ENCODE peak calls at places on chromosomes 12 and 14, in eight cellular contexts. One of them, this sample, is unnamed. For H3K27me3, the result is how much of the 10 kb centered on the place peaks cover.

GRCh38 chr14:30125322-30125944 is 197.8 kb upstream of the PRKD1 start:
- DNase-seq in adrenal gland: no peak
- DNase-seq in mesenchymal stem cell: no peak
- DNase-seq in cardiac muscle cell: no peak
- DNase-seq in RWPE2: no peak
- DNase-seq in HCT116: no peak
- DNase-seq in upper lobe of right lung: no peak
- DNase-seq in CD8-positive, alpha-beta memory T cell: no peak
- DNase-seq in this sample: no peak

GRCh38 chr12:49969027-49969426 is 3.7 kb upstream of the AQP6 start:
- DNase-seq in HCT116: no peak
- DNase-seq in cardiac muscle cell: no peak
- DNase-seq in adrenal gland: no peak
- DNase-seq in upper lobe of right lung: peak
- DNase-seq in CD8-positive, alpha-beta memory T cell: no peak
- DNase-seq in mesenchymal stem cell: no peak
- DNase-seq in RWPE2: no peak
- DNase-seq in this sample: no peak

GRCh38 chr14:94622653-94623421 is 10.6 kb downstream of the SERPINA3 start:
- DNase-seq in HCT116: no peak
- DNase-seq in RWPE2: no peak
- DNase-seq in CD8-positive, alpha-beta memory T cell: no peak
- DNase-seq in mesenchymal stem cell: no peak
- DNase-seq in adrenal gland: no peak
- DNase-seq in upper lobe of right lung: no peak
- DNase-seq in cardiac muscle cell: no peak
- DNase-seq in this sample: no peak

GRCh38 chr14:37124617-37125016 is 47.8 kb downstream of the SLC25A21 start:
- DNase-seq in upper lobe of right lung: no peak
- DNase-seq in CD8-positive, alpha-beta memory T cell: no peak
- DNase-seq in adrenal gland: no peak
- DNase-seq in mesenchymal stem cell: no peak
- DNase-seq in RWPE2: no peak
- DNase-seq in HCT116: no peak
- DNase-seq in cardiac muscle cell: no peak
- DNase-seq in this sample: no peak

GRCh38 chr12:88805692-88806091 is 225.4 kb upstream of the KITLG start:
- DNase-seq in upper lobe of right lung: no peak
- DNase-seq in HCT116: no peak
- DNase-seq in RWPE2: no peak
- DNase-seq in CD8-positive, alpha-beta memory T cell: no peak
- DNase-seq in cardiac muscle cell: no peak
- DNase-seq in mesenchymal stem cell: no peak
- DNase-seq in adrenal gland: no peak
- DNase-seq in this sample: no peak

GRCh38 chr14:100294213-100294962 is 11.9 kb downstream of the SLC25A29 start:
- DNase-seq in upper lobe of right lung: peak
- DNase-seq in mesenchymal stem cell: no peak
- DNase-seq in adrenal gland: peak
- DNase-seq in cardiac muscle cell: no peak
- DNase-seq in HCT116: no peak
- DNase-seq in CD8-positive, alpha-beta memory T cell: no peak
- DNase-seq in RWPE2: no peak
- DNase-seq in this sample: no peak

GRCh38 chr12:20450591-20450990 is 82.3 kb downstream of the PDE3A start:
- DNase-seq in HCT116: no peak
- DNase-seq in cardiac muscle cell: no peak
- DNase-seq in CD8-positive, alpha-beta memory T cell: no peak
- DNase-seq in RWPE2: no peak
- DNase-seq in adrenal gland: no peak
- DNase-seq in mesenchymal stem cell: no peak
- DNase-seq in upper lobe of right lung: no peak
- DNase-seq in this sample: no peak

GRCh38 chr14:100417466-100417865 is 94.3 kb downstream of the SLC25A47 start:
- DNase-seq in HCT116: peak
- DNase-seq in mesenchymal stem cell: peak
- DNase-seq in upper lobe of right lung: no peak
- DNase-seq in CD8-positive, alpha-beta memory T cell: no peak
- DNase-seq in RWPE2: no peak
- DNase-seq in cardiac muscle cell: peak
- DNase-seq in adrenal gland: peak
- DNase-seq in this sample: peak

GRCh38 chr12:128830505-128830893 is 6.7 kb upstream of the SLC15A4 start:
- DNase-seq in adrenal gland: no peak
- DNase-seq in CD8-positive, alpha-beta memory T cell: no peak
- DNase-seq in mesenchymal stem cell: no peak
- DNase-seq in RWPE2: no peak
- DNase-seq in upper lobe of right lung: no peak
- DNase-seq in HCT116: no peak
- DNase-seq in cardiac muscle cell: no peak
- DNase-seq in this sample: no peak

GRCh38 chr12:16523570-16524331 is 82.2 kb downstream of the LMO3 start:
- DNase-seq in HCT116: no peak
- DNase-seq in RWPE2: no peak
- DNase-seq in upper lobe of right lung: no peak
- DNase-seq in adrenal gland: no peak
- DNase-seq in mesenchymal stem cell: no peak
- DNase-seq in cardiac muscle cell: no peak
- DNase-seq in CD8-positive, alpha-beta memory T cell: no peak
- DNase-seq in this sample: no peak

DNA sequence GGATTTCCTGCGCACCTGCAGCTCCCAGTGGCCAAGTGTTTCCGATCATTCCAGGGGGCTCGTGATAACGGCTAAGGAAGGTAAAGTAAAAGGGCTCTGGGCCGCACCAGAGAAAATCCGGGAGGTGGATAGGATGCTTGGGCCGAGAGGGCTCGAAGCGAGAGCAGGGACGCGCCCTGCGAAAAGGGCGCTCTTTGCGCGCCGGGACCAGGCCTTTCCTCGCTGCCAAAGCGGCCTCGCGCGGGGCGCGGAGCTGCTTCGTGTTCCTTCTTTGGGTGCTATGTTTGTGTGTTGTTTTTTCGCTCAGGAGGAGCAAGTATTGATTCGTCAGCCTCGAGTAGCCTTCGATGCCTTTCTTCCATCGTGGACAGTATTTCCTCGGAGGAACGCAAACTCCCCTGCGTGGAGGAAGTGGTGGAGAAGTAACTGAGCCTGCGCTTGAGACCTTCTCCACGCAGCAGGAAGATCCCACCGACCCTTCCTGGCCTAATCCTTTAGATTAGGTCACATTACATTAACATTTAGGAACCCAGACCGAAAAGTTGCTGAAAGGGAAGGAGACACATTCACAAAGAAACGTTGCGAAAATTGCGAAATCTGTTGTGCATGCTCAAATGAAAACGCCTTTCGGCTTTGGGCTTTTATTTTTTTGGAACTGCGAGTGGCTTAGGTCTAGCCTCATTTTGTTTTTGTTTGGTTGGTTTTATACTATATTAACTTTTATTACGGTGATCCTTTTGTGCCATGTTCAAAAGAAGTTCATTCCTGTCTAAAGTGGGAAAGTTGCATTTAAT is 1.3 kb downstream of the MYF6 start:
- DNase-seq in RWPE2: no peak
- DNase-seq in mesenchymal stem cell: peak
- DNase-seq in HCT116: no peak
- DNase-seq in cardiac muscle cell: peak
- DNase-seq in CD8-positive, alpha-beta memory T cell: no peak
- DNase-seq in adrenal gland: no peak
- DNase-seq in upper lobe of right lung: no peak
- DNase-seq in this sample: no peak
- H3K4me3 ChIP-seq in RWPE2: no peak
- H3K4me3 ChIP-seq in mesenchymal stem cell: peak
- H3K4me3 ChIP-seq in HCT116: no peak
- H3K4me3 ChIP-seq in cardiac muscle cell: peak
- H3K4me3 ChIP-seq in CD8-positive, alpha-beta memory T cell: no peak
- H3K4me3 ChIP-seq in adrenal gland: no peak
- H3K4me3 ChIP-seq in upper lobe of right lung: no peak
- H3K4me3 ChIP-seq in this sample: peak

DNA sequence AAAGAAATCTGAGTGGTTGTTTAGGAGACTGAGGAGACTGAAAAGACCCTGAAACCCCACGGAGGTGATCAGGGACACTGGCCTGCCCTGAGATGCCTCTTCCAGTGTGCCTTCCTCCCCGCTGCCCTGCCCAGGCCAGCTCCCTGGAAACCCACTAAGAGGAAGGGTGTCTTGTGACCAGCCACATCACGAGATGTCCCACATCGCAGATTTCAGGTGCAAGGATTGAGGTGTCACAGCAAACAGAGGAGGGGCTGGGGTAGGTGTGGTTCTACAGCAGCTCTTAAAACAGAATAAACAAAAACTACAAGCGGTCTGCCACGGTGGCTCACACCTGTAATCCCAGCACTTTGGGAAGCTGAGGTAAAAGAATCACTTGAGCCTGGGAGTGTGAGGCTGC is 184.3 kb upstream of the C14orf180 start:
- DNase-seq in upper lobe of right lung: no peak
- DNase-seq in cardiac muscle cell: no peak
- DNase-seq in HCT116: no peak
- DNase-seq in RWPE2: peak
- DNase-seq in mesenchymal stem cell: no peak
- DNase-seq in CD8-positive, alpha-beta memory T cell: no peak
- DNase-seq in adrenal gland: no peak
- DNase-seq in this sample: no peak
- H3K27me3 ChIP-seq in upper lobe of right lung: under half
- H3K27me3 ChIP-seq in cardiac muscle cell: under half
- H3K27me3 ChIP-seq in HCT116: under half
- H3K27me3 ChIP-seq in RWPE2: half or more
- H3K27me3 ChIP-seq in mesenchymal stem cell: under half
- H3K27me3 ChIP-seq in CD8-positive, alpha-beta memory T cell: under half
- H3K27me3 ChIP-seq in adrenal gland: under half
- H3K27me3 ChIP-seq in this sample: under half

GRCh38 chr12:53212931-53213330 is 5.9 kb upstream of the ITGB7 start:
- DNase-seq in adrenal gland: no peak
- DNase-seq in upper lobe of right lung: no peak
- DNase-seq in mesenchymal stem cell: no peak
- DNase-seq in RWPE2: no peak
- DNase-seq in cardiac muscle cell: no peak
- DNase-seq in CD8-positive, alpha-beta memory T cell: no peak
- DNase-seq in HCT116: no peak
- DNase-seq in this sample: no peak

GRCh38 chr12:53214687-53215455 is 7.8 kb upstream of the ITGB7 start:
- DNase-seq in upper lobe of right lung: no peak
- DNase-seq in cardiac muscle cell: no peak
- DNase-seq in HCT116: no peak
- DNase-seq in RWPE2: peak
- DNase-seq in CD8-positive, alpha-beta memory T cell: no peak
- DNase-seq in adrenal gland: peak
- DNase-seq in mesenchymal stem cell: no peak
- DNase-seq in this sample: no peak

GRCh38 chr12:53213348-53213747 is 6.3 kb upstream of the ITGB7 start:
- DNase-seq in RWPE2: no peak
- DNase-seq in cardiac muscle cell: peak
- DNase-seq in upper lobe of right lung: peak
- DNase-seq in HCT116: no peak
- DNase-seq in mesenchymal stem cell: peak
- DNase-seq in CD8-positive, alpha-beta memory T cell: peak
- DNase-seq in adrenal gland: peak
- DNase-seq in this sample: no peak

GRCh38 chr12:53215497-53215896 is 8.4 kb upstream of the ITGB7 start:
- DNase-seq in HCT116: no peak
- DNase-seq in adrenal gland: no peak
- DNase-seq in RWPE2: peak
- DNase-seq in mesenchymal stem cell: no peak
- DNase-seq in cardiac muscle cell: no peak
- DNase-seq in CD8-positive, alpha-beta memory T cell: no peak
- DNase-seq in upper lobe of right lung: no peak
- DNase-seq in this sample: no peak

GRCh38 chr12:53214221-53214620 is 7.2 kb upstream of the ITGB7 start:
- DNase-seq in cardiac muscle cell: no peak
- DNase-seq in CD8-positive, alpha-beta memory T cell: no peak
- DNase-seq in adrenal gland: no peak
- DNase-seq in RWPE2: no peak
- DNase-seq in upper lobe of right lung: no peak
- DNase-seq in mesenchymal stem cell: no peak
- DNase-seq in HCT116: no peak
- DNase-seq in this sample: no peak
- H3K27ac ChIP-seq in cardiac muscle cell: no peak
- H3K27ac ChIP-seq in CD8-positive, alpha-beta memory T cell: no peak
- H3K27ac ChIP-seq in adrenal gland: no peak
- H3K27ac ChIP-seq in RWPE2: no peak
- H3K27ac ChIP-seq in upper lobe of right lung: peak
- H3K27ac ChIP-seq in mesenchymal stem cell: no peak
- H3K27ac ChIP-seq in HCT116: no peak
- H3K27ac ChIP-seq in this sample: no peak

GRCh38 chr14:99216191-99216590 is 55.8 kb downstream of the BCL11B start:
- DNase-seq in HCT116: no peak
- DNase-seq in CD8-positive, alpha-beta memory T cell: no peak
- DNase-seq in RWPE2: peak
- DNase-seq in adrenal gland: no peak
- DNase-seq in mesenchymal stem cell: no peak
- DNase-seq in upper lobe of right lung: no peak
- DNase-seq in cardiac muscle cell: no peak
- DNase-seq in this sample: no peak
- H3K4me3 ChIP-seq in HCT116: no peak
- H3K4me3 ChIP-seq in CD8-positive, alpha-beta memory T cell: peak
- H3K4me3 ChIP-seq in RWPE2: no peak
- H3K4me3 ChIP-seq in adrenal gland: no peak
- H3K4me3 ChIP-seq in mesenchymal stem cell: no peak
- H3K4me3 ChIP-seq in upper lobe of right lung: no peak
- H3K4me3 ChIP-seq in cardiac muscle cell: no peak
- H3K4me3 ChIP-seq in this sample: no peak

GRCh38 chr14:96029089-96029650 is 10.0 kb upstream of the C14orf132 start:
- DNase-seq in upper lobe of right lung: no peak
- DNase-seq in CD8-positive, alpha-beta memory T cell: no peak
- DNase-seq in adrenal gland: no peak
- DNase-seq in cardiac muscle cell: no peak
- DNase-seq in HCT116: no peak
- DNase-seq in mesenchymal stem cell: no peak
- DNase-seq in RWPE2: no peak
- DNase-seq in this sample: no peak
- H3K27me3 ChIP-seq in upper lobe of right lung: under half
- H3K27me3 ChIP-seq in CD8-positive, alpha-beta memory T cell: under half
- H3K27me3 ChIP-seq in adrenal gland: under half
- H3K27me3 ChIP-seq in cardiac muscle cell: under half
- H3K27me3 ChIP-seq in HCT116: under half
- H3K27me3 ChIP-seq in mesenchymal stem cell: under half
- H3K27me3 ChIP-seq in RWPE2: under half
- H3K27me3 ChIP-seq in this sample: under half

GRCh38 chr12:55706840-55707671 is 648 bp downstream of the ITGA7 start:
- DNase-seq in HCT116: no peak
- DNase-seq in CD8-positive, alpha-beta memory T cell: no peak
- DNase-seq in cardiac muscle cell: peak
- DNase-seq in RWPE2: no peak
- DNase-seq in upper lobe of right lung: no peak
- DNase-seq in adrenal gland: no peak
- DNase-seq in mesenchymal stem cell: no peak
- DNase-seq in this sample: no peak
- H3K27ac ChIP-seq in HCT116: no peak
- H3K27ac ChIP-seq in CD8-positive, alpha-beta memory T cell: no peak
- H3K27ac ChIP-seq in cardiac muscle cell: no peak
- H3K27ac ChIP-seq in RWPE2: no peak
- H3K27ac ChIP-seq in upper lobe of right lung: no peak
- H3K27ac ChIP-seq in adrenal gland: no peak
- H3K27ac ChIP-seq in mesenchymal stem cell: no peak
- H3K27ac ChIP-seq in this sample: no peak